ENCODE peak calls at places on chromosome 9, in seven cellular contexts. M is IMR-90, C is mesenchymal stem cell, E is neuronal stem cell, Q is mesendoderm, R is H9, Y is H1. B is an unnamed sample.

GRCh38 chr9:112279501-112279900 is 53.9 kb downstream of the PTBP3 start:
- DNase-seq in Y (no peak), R (no peak), E (no peak), M (no peak), C (no peak), Q (no peak), B (no peak)

GRCh38 chr9:114151426-114151956 is 3.8 kb upstream of the COL27A1 start:
- DNase-seq in R (no peak), Y (no peak), M (no peak), E (no peak), Q (no peak), C (no peak), B (no peak)

GRCh38 chr9:4099961-4100360 is 199.9 kb downstream of the GLIS3 start:
- DNase-seq in E (no peak), R (no peak), Q (no peak), Y (no peak), M (no peak), C (peak; percentile 77), B (peak; percentile 64)

GRCh38 chr9:87551692-87552303 is 54.1 kb downstream of the DAPK1 start:
- DNase-seq in R (peak; percentile 51), C (no peak), M (no peak), Q (peak; percentile 56), Y (no peak), E (no peak), B (peak; percentile 92)

GRCh38 chr9:87381050-87381711 is 116.5 kb upstream of the DAPK1 start:
- DNase-seq in E (no peak), M (peak; percentile 18), R (no peak), Y (no peak), C (peak; percentile 15), Q (no peak), B (peak; percentile 95)

GRCh38 chr9:79581794-79582193 is 10.0 kb downstream of the TLE4 start:
- DNase-seq in E (no peak), C (peak; percentile 94), Y (no peak), M (peak; percentile 94), Q (peak; percentile 82), R (no peak), B (peak; percentile 77)

GRCh38 chr9:135181336-135181735 is 93.9 kb downstream of the OLFM1 start:
- DNase-seq in R (no peak), E (no peak), Q (no peak), M (no peak), C (no peak), Y (no peak), B (no peak)

GRCh38 chr9:91089405-91090131 is 272.1 kb downstream of the AUH start:
- DNase-seq in Y (no peak), Q (peak; percentile 66), C (peak; percentile 60), M (peak; percentile 73), R (no peak), E (no peak), B (no peak)

GRCh38 chr9:12813960-12814876 is 39.4 kb downstream of the LURAP1L start:
- DNase-seq in Y (no peak), C (peak; percentile 99), Q (peak; percentile 15), E (no peak), M (peak; percentile 100), R (no peak), B (peak; percentile 95)

GRCh38 chr9:129569506-129570449 is 51.1 kb downstream of the C9orf50 start:
- DNase-seq in Q (peak; percentile 83), Y (peak; percentile 56), M (peak; percentile 36), E (no peak), R (peak; percentile 69), C (peak; percentile 47), B (peak; percentile 72)

GRCh38 chr9:12614488-12614887 is 78.7 kb upstream of the TYRP1 start:
- DNase-seq in Y (no peak), C (no peak), E (no peak), M (no peak), R (no peak), Q (peak; percentile 37), B (no peak)

GRCh38 chr9:347667-348292 is 133.1 kb downstream of the DOCK8 start:
- DNase-seq in R (no peak), M (peak; percentile 41), Q (peak; percentile 43), Y (no peak), E (peak; percentile 5), C (peak; percentile 3), B (peak; percentile 83)

GRCh38 chr9:104278929-104279500 is 184.9 kb downstream of the SMC2 start:
- DNase-seq in M (no peak), C (no peak), Y (no peak), R (no peak), E (no peak), Q (no peak), B (no peak)

GRCh38 chr9:546797-547223 is 294.7 kb upstream of the DMRT1 start:
- DNase-seq in Q (peak; percentile 85), Y (no peak), R (peak; percentile 35), C (no peak), E (peak; percentile 26), M (no peak), B (no peak)

GRCh38 chr9:69637193-69637592 is 35.0 kb downstream of the APBA1 start:
- DNase-seq in E (no peak), M (no peak), R (no peak), Q (no peak), Y (no peak), C (peak; percentile 14), B (no peak)

GRCh38 chr9:128656416-128657343 is at the start of gene DYNC2I2:
- DNase-seq in C (peak; percentile 94), R (peak; percentile 95), M (peak; percentile 90), E (peak; percentile 96), Q (peak; percentile 97), Y (peak; percentile 97), B (peak; percentile 98)

GRCh38 chr9:77417570-77417969 is 230.6 kb downstream of the GNA14 start:
- DNase-seq in Q (peak; percentile 51), M (peak; percentile 79), R (no peak), Y (no peak), C (peak; percentile 93), E (no peak), B (peak; percentile 14)

GRCh38 chr9:91816356-91816755 is 133.7 kb downstream of the ROR2 start:
- DNase-seq in R (no peak), M (no peak), Q (no peak), C (no peak), Y (no peak), E (no peak), B (no peak)

GRCh38 chr9:91004484-91004883 is 202.9 kb downstream of the SYK start:
- DNase-seq in Y (no peak), R (no peak), E (no peak), M (no peak), Q (no peak), C (no peak), B (no peak)

GRCh38 chr9:124754289-124754688 is 16.8 kb downstream of the NR6A1 start:
- DNase-seq in Q (peak; percentile 57), R (no peak), Y (no peak), C (peak; percentile 36), E (no peak), M (peak; percentile 55), B (no peak)

GRCh38 chr9:124258765-124259272 is 1.1 kb downstream of the NEK6 start:
- DNase-seq in Q (peak; percentile 64), C (peak; percentile 65), M (no peak), Y (peak; percentile 64), R (peak; percentile 55), E (no peak), B (no peak)

GRCh38 chr9:137318976-137319375 is 16.9 kb upstream of the NRARP start:
- DNase-seq in R (peak; percentile 74), M (peak; percentile 5), Q (no peak), E (no peak), C (peak; percentile 53), Y (peak; percentile 67), B (no peak)

GRCh38 chr9:92141144-92142129 is 26.2 kb upstream of the SPTLC1 start:
- DNase-seq in C (peak; percentile 36), Q (no peak), E (no peak), M (no peak), Y (peak; percentile 80), R (peak; percentile 64), B (peak; percentile 54)

GRCh38 chr9:35835216-35835604 is 6.2 kb downstream of the TMEM8B start:
- DNase-seq in M (no peak), E (no peak), Q (peak; percentile 54), Y (no peak), C (no peak), R (peak; percentile 61), B (no peak)

GRCh38 chr9:137279741-137280477 is 2.4 kb downstream of the TOR4A start:
- DNase-seq in E (no peak), Q (no peak), Y (peak; percentile 55), M (no peak), C (no peak), R (peak; percentile 38), B (no peak)

GRCh38 chr9:2621678-2622360 is at the start of gene VLDLR:
- DNase-seq in Q (peak; percentile 76), C (peak; percentile 20), Y (peak; percentile 81), M (peak; percentile 17), R (peak; percentile 70), E (peak; percentile 56), B (peak; percentile 43)

DNA sequence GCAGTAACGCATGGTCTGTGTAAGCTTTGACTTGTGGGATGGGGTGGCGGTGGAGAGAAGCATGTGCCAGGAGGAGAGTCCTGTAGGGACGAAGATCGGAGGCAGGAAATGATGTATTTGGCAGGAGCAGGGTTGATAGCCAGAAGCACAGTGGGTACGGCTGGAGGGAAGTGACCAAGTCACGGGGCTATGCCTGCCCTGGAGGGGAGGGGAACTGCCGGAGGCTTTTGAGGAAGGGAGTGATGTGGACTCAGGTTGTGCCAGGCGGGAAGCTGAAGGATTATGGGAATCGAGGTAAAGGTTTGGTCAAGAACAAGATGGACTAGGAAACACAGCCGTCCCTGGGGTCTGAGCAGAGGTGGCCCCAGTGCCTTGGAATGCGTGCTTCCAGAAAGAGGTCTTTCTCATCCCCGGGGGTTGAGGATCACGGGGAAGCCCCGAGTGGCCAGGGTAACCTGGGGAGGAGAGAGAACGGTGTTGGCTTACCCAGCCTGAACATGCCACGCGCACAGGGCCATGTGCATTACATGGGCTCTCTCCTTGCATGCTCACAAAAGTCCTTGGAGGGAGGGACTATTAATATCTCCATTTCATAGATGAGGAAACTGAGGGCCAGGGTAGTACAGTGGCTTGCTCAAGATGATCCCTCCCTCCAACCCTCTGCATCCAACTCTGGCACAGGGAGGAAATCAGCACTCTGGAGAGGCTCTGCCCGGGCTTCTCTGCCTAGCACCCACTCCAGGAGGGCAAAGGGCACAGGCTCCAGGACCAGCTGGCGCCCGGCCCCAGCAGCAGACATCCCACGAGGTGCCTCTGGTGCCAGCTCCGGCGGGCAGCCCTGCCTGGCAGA is 253.8 kb downstream of the PBX3 start:
- DNase-seq in C (no peak), M (no peak), E (no peak), Q (no peak), Y (no peak), R (no peak), B (no peak)
- H2AK5ac ChIP-seq in C (no peak overlapping the region), M (no peak overlapping the region), E (no peak overlapping the region), Q (no peak overlapping the region), Y (no peak overlapping the region), R (no peak overlapping the region), B (no peak overlapping the region)

GRCh38 chr9:26744362-26744965 is 148.1 kb downstream of the CAAP1 start:
- DNase-seq in Q (peak; percentile 27), M (peak; percentile 38), R (no peak), Y (no peak), C (peak; percentile 47), E (no peak), B (no peak)
- H3K9ac ChIP-seq in Q (no peak overlapping the region), M (no peak overlapping the region), R (no peak overlapping the region), Y (no peak overlapping the region), C (peak overlapping the region; percentile 33), E (no peak overlapping the region), B (no peak overlapping the region)

GRCh38 chr9:121518634-121519033 is 19.0 kb upstream of the GGTA1 start:
- DNase-seq in C (no peak), M (no peak), Y (no peak), E (no peak), R (no peak), Q (no peak), B (no peak)
- H2AK5ac ChIP-seq in C (no peak overlapping the region), M (no peak overlapping the region), Y (no peak overlapping the region), E (no peak overlapping the region), R (no peak overlapping the region), Q (no peak overlapping the region), B (no peak overlapping the region)

GRCh38 chr9:38671748-38672147 is 48.2 kb downstream of the FAM240B start:
- DNase-seq in E (no peak), Q (no peak), M (no peak), Y (no peak), C (no peak), R (no peak), B (no peak)
- H3K9ac ChIP-seq in E (no peak overlapping the region), Q (no peak overlapping the region), M (no peak overlapping the region), Y (no peak overlapping the region), C (peak overlapping the region; percentile 48), R (no peak overlapping the region), B (no peak overlapping the region)

B was measured in trophoblast cell.